ENCODE peak calls at places on chromosomes 3 and 15, in seven cellular contexts. G, P, J, O, A, Y and M are unnamed samples.
A peak's percentile ranks its signal among the peaks of the same experiment; 100 is the strongest.

GRCh38 chr15:25890532-25890931 is 27.4 kb upstream of the ATP10A start:
- DNase-seq in G (no peak), P (no peak), J (no peak), O (no peak), A (no peak), Y (no peak), M (peak; percentile 26)

GRCh38 chr3:14505001-14505802 is 34.9 kb downstream of the GRIP2 start:
- DNase-seq in G (no peak), P (no peak), J (no peak), O (no peak), A (no peak), Y (no peak), M (no peak)

GRCh38 chr3:113186566-113186965 is 24.8 kb upstream of the BOC start:
- DNase-seq in G (no peak), P (no peak), J (no peak), O (no peak), A (no peak), Y (no peak), M (no peak)

GRCh38 chr15:65525622-65526021 is 4.6 kb upstream of the HACD3 start:
- DNase-seq in G (peak; percentile 22), P (no peak), J (no peak), O (no peak), A (no peak), Y (peak; percentile 15), M (no peak)

GRCh38 chr3:25831578-25831977 is 41.7 kb downstream of the OXSM start:
- DNase-seq in G (no peak), P (peak; percentile 71), J (peak; percentile 9), O (no peak), A (no peak), Y (no peak), M (no peak)

GRCh38 chr15:51736646-51737537 is 563 bp downstream of the LYSMD2 start:
- DNase-seq in G (no peak), P (peak; percentile 12), J (peak; percentile 14), O (peak; percentile 35), A (peak; percentile 47), Y (peak; percentile 58), M (peak; percentile 63)

GRCh38 chr3:45946307-45946706 is 3.0 kb downstream of the CXCR6 start:
- DNase-seq in G (no peak), P (no peak), J (no peak), O (no peak), A (no peak), Y (no peak), M (no peak)

GRCh38 chr3:39050020-39050419 is 1.7 kb downstream of the SCN11A start:
- DNase-seq in G (peak; percentile 9), P (no peak), J (no peak), O (no peak), A (no peak), Y (no peak), M (no peak)